ENCODE peak calls at places on chromosomes 7 and 10, in nine cellular contexts. D is activated naive CD4-positive, alpha-beta T cell treated with anti-CD3 and anti-CD28 coated beads, Interleukin-2, amount 50 U/mL, for 72 hours; I is stimulated activated CD4-positive, alpha-beta T cell treated with anti-CD3 and anti-CD28 coated beads, Interleukin-15, amount 100 ng/mL, for 24 hours; F is bronchial epithelial cell; G is fibroblast of mammary gland; A is sciatic nerve; W is effector CD4-positive, alpha-beta T cell; Z is NCI-H146; V is LNCaP clone FGC. U is an unnamed sample.

GRCh38 chr10:80204801-80205477 is 398 bp downstream of the ANXA11 start:
- DNase-seq in A (peak; percentile 70), G (no peak), F (no peak), W (peak; percentile 29), V (no peak), I (peak; percentile 49), D (peak; percentile 29), Z (peak; percentile 52), U (peak; percentile 71)

GRCh38 chr7:2099036-2099957 is 133.4 kb downstream of the MAD1L1 start:
- DNase-seq in A (no peak), I (peak; percentile 58), Z (no peak), D (no peak), G (peak; percentile 71), W (no peak), F (no peak), V (no peak), U (no peak)

GRCh38 chr10:127198307-127198706 is 1.9 kb upstream of the INSYN2A start:
- DNase-seq in F (no peak), A (no peak), I (no peak), W (no peak), D (no peak), G (no peak), Z (no peak), V (no peak), U (no peak)

GRCh38 chr7:151244156-151244870 is 4.2 kb downstream of the SMARCD3 start:
- DNase-seq in A (no peak), I (peak; percentile 70), G (peak; percentile 61), F (peak; percentile 33), V (no peak), Z (peak; percentile 33), D (peak; percentile 72), W (peak; percentile 46), U (peak; percentile 47)

GRCh38 chr10:9038146-9038714 is 983.7 kb downstream of the GATA3 start:
- DNase-seq in G (peak; percentile 7), V (no peak), I (no peak), A (no peak), F (no peak), W (no peak), Z (no peak), D (no peak), U (no peak)

GRCh38 chr7:130918129-130919052 is 184.4 kb upstream of the KLF14 start:
- DNase-seq in W (no peak), I (peak; percentile 61), G (no peak), V (peak; percentile 87), Z (no peak), D (peak; percentile 39), A (no peak), F (no peak), U (no peak)

GRCh38 chr10:132921818-132922807 is 20.3 kb downstream of the CFAP46 start:
- DNase-seq in W (no peak), D (no peak), F (no peak), V (no peak), I (no peak), G (no peak), Z (no peak), A (no peak), U (no peak)

GRCh38 chr7:25319707-25320106 is 91.4 kb upstream of the NPVF start:
- DNase-seq in A (no peak), I (no peak), G (no peak), Z (no peak), D (no peak), V (no peak), W (no peak), F (no peak), U (no peak)

GRCh38 chr10:8979976-8980375 is 925.5 kb downstream of the GATA3 start:
- DNase-seq in Z (no peak), G (no peak), F (no peak), I (no peak), A (no peak), D (no peak), W (no peak), V (no peak), U (no peak)

GRCh38 chr10:93894516-93895378 is 969 bp downstream of the SLC35G1 start:
- DNase-seq in A (no peak), F (no peak), I (no peak), W (no peak), Z (peak; percentile 9), V (no peak), G (peak; percentile 13), D (no peak), U (no peak)

GRCh38 chr7:159024280-159024951 is 120.3 kb downstream of the VIPR2 start:
- DNase-seq in F (no peak), A (peak; percentile 48), W (no peak), G (no peak), D (no peak), I (no peak), Z (no peak), V (no peak), U (no peak)

GRCh38 chr10:13882112-13882711 is 295.4 kb downstream of the PRPF18 start:
- DNase-seq in A (no peak), W (no peak), G (peak; percentile 98), I (no peak), F (peak; percentile 93), D (no peak), Z (no peak), V (no peak), U (no peak)

GRCh38 chr7:41885078-41885477 is 182.2 kb upstream of the INHBA start:
- DNase-seq in I (no peak), F (peak; percentile 67), D (no peak), Z (no peak), W (no peak), V (no peak), G (peak; percentile 60), A (no peak), U (no peak)

GRCh38 chr10:62264702-62265436 is 3.8 kb downstream of the RTKN2 start:
- DNase-seq in F (peak; percentile 90), W (no peak), Z (peak; percentile 73), V (peak; percentile 59), G (peak; percentile 91), A (no peak), I (no peak), D (no peak), U (no peak)

GRCh38 chr7:121278120-121279021 is 50.4 kb upstream of the WNT16 start:
- DNase-seq in G (peak; percentile 77), A (no peak), Z (no peak), F (peak; percentile 69), W (no peak), V (no peak), I (no peak), D (no peak), U (no peak)

GRCh38 chr10:132355297-132355696 is 23.3 kb downstream of the LRRC27 start:
- DNase-seq in G (no peak), I (no peak), V (no peak), Z (no peak), F (no peak), W (no peak), A (no peak), D (no peak), U (no peak)

U was measured in CD8-positive, alpha-beta memory T cell.